ENCODE peak calls at places on chromosomes 16 and 17, in five cellular contexts. J, Y, I, N and K are unnamed samples.

GRCh38 chr17:45409659-45410076 is 23.0 kb downstream of the ARHGAP27 start:
- DNase-seq in J (no peak), Y (no peak), I (no peak), N (no peak), K (no peak)

GRCh38 chr16:56111100-56111499 is 80.2 kb upstream of the GNAO1 start:
- DNase-seq in J (no peak), Y (no peak), I (no peak), N (no peak), K (no peak)

GRCh38 chr16:80404847-80405246 is 135.9 kb upstream of the DYNLRB2 start:
- DNase-seq in J (no peak), Y (no peak), I (no peak), N (no peak), K (no peak)

GRCh38 chr17:42275527-42276358 is 448 bp downstream of the STAT5B start:
- DNase-seq in J (no peak), Y (peak; percentile 19), I (no peak), N (no peak), K (no peak)

GRCh38 chr17:43634681-43635125 is 27.0 kb downstream of the MEOX1 start:
- DNase-seq in J (no peak), Y (no peak), I (no peak), N (no peak), K (no peak)

GRCh38 chr17:47816947-47817346 is 4.6 kb downstream of the OSBPL7 start:
- DNase-seq in J (no peak), Y (no peak), I (no peak), N (no peak), K (no peak)

GRCh38 chr17:10754109-10754508 is 24.3 kb upstream of the TMEM220 start:
- DNase-seq in J (peak; percentile 38), Y (peak; percentile 63), I (peak; percentile 54), N (peak; percentile 52), K (peak; percentile 69)

GRCh38 chr17:65078441-65079160 is 22.1 kb upstream of the GNA13 start:
- DNase-seq in J (no peak), Y (no peak), I (no peak), N (peak; percentile 71), K (no peak)

GRCh38 chr17:68403122-68403521 is 54.2 kb downstream of the WIPI1 start:
- DNase-seq in J (no peak), Y (no peak), I (no peak), N (no peak), K (no peak)
- TF ChIP-seq CTCF in J (no peak), Y (no peak), I (no peak), N (no peak), K (no peak)

GRCh38 chr16:64182985-64183384 is 938.9 kb downstream of the CDH11 start:
- DNase-seq in J (no peak), Y (no peak), I (no peak), N (no peak), K (no peak)
- H3K4me3 ChIP-seq in J (no peak overlapping the region), Y (no peak overlapping the region), I (no peak overlapping the region), N (no peak overlapping the region), K (no peak overlapping the region)

DNA sequence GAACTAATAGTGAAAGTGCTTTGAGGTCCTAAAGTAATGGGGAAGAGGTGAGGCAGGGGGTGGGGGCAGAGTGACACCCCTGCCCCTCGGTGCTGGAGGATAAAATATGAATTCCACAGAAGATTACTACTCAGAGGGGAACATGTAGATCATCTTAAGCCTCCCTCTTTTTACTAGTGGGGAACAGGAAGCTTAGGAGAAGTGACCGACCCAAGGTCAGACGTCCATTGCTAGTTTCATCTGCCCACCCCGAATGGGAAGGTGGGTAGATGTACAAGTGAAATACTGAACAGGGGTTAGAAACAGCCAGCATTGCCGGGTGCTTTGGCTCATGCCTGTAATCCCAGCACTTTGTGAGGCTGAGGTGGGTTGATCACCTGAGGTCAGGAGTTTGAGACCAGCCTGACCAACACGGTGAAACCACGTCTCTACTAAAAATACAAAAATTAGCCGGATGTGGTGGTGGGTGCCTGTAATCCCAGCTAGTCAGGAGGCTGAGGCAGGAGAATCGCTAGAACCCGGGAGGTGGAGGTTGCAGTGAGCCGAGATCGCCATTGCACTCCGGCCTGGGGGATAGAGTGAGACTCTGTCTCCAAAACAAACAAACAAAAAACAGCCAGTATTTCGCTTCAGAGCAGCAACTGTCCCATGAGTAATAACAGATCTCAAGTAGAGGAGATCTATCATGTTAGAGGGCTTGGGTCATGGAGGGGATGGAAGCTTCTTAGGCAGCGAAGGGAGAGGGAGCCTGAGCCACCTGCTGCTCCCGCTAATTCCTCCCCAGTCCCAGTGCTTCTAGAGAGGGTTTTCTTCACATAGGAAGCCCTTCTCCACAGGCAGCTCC is 1.2 kb upstream of the NR1D1 start:
- DNase-seq in J (no peak), Y (no peak), I (no peak), N (no peak), K (no peak)
- H3K4me1 ChIP-seq in J (peaks cover 46% of the 10 kb centered on the region), Y (peaks cover 71% of the 10 kb centered on the region), I (peaks cover 48% of the 10 kb centered on the region), N (peaks cover 46% of the 10 kb centered on the region), K (peaks cover 83% of the 10 kb centered on the region)

DNA sequence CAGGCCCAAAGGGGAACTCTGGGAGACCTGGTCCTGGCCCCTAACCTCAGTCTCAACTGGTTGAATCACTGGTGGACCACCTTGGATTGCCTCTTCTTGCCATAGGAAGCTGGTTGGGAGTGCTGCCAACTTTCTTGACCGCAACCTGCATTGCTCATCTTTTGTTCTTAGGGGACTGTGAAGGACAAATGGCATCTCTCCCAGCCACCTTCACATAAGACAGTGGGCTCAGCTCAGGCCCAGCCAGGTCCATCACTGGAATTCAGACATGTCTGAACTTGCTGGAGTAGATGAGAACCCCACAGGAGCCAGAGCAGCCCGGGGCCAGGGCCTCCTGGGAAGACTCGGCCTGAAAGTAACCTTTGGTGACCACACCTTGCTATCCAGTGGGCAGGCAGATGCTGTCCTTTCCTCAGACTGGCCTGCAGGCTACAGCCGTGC is 18.8 kb downstream of the ADORA2B start:
- DNase-seq in J (no peak), Y (no peak), I (no peak), N (peak; percentile 98), K (no peak)
- TF ChIP-seq CTCF in J (no peak), Y (no peak), I (no peak), N (no peak), K (no peak)

GRCh38 chr17:82424001-82424862 is 5.8 kb upstream of the OGFOD3 start:
- DNase-seq in J (peak; percentile 35), Y (peak; percentile 55), I (no peak), N (peak; percentile 63), K (no peak)
- H3K4me3 ChIP-seq in J (no peak overlapping the region), Y (no peak overlapping the region), I (no peak overlapping the region), N (no peak overlapping the region), K (no peak overlapping the region)

DNA sequence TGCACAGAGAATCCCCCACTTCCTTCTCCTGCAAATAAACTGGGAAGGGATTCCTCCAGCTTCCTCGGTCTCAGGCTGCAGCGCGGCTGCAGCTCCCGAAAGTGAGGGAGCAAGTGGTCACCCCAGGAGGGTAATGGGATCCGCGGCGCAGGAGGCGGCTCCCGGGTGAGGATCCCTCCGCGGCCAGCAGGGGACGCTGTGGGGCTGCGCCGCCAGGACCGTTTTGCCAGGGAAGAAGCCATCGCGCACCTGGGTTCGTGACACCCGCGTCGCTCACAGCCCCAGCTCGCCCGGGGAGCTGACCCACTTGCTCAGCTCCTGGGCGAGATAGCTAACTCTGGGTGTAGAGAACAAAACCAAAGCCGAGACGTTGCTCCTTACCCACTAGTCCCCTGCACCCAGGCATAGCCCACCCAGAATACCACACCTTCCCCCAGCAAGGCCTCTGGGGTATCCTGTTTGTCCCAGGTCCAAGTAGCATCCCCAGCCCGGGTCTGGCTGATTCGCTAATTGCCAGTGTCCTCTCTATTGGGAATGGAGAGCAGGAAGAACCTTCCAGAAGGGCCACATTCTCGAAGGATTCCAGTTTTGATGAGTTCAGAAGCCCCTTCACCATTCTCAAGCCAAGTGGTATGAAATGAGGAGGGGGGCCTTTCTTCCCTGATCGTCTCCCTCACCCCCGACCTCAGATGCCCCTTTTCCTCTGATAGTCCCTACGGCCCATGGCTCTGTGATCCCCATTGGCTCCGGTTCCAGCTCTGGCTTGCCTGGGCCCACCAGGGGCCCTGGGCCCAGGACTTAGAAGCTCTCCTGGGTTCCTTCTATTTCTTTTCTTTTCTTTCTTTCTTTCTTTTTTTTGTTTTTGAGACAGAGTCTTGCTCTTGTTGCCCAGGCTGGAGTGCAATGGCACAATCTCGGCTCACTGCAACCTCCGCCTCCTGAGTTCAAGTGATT is 14.1 kb downstream of the CYGB start:
- DNase-seq in J (peak; percentile 85), Y (peak; percentile 83), I (peak; percentile 78), N (peak; percentile 88), K (peak; percentile 85)
- H3K4me1 ChIP-seq in J (peaks cover 4% of the 10 kb centered on the region), Y (peaks cover 7% of the 10 kb centered on the region), I (peaks cover 27% of the 10 kb centered on the region), N (peaks cover 30% of the 10 kb centered on the region), K (peaks cover 15% of the 10 kb centered on the region)

GRCh38 chr16:20774703-20775362 is 11.0 kb downstream of the ACSM3 start:
- DNase-seq in J (peak; percentile 75), Y (peak; percentile 68), I (peak; percentile 67), N (peak; percentile 83), K (peak; percentile 80)
- TF ChIP-seq CTCF in J (peak; percentile 64), Y (peak; percentile 51), I (peak; percentile 66), N (peak; percentile 80), K (peak; percentile 53)

GRCh38 chr17:32426894-32427293 is 17.4 kb upstream of the PSMD11 start:
- DNase-seq in J (no peak), Y (no peak), I (no peak), N (no peak), K (no peak)

DNA sequence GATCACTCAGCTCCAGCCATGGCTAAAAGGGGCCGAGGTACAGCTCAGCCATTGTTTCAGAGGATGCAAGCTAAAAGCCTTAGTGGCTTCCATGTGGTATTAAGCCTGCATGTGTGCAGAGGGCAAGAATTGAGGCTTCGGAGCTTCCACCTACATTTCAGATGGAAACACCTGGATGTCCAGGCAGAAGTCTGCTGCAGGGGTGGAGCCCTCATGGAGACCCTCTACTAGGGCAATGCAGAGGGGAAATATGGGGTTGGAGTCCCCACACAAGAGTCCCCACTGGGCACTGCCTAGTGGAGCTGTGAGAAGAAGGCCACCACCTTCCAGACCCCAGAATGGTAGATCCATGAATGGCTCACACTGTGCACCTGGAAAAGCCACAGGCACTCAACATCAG is 14.7 kb upstream of the PSMD11 start:
- DNase-seq in J (peak; percentile 15), Y (no peak), I (no peak), N (no peak), K (no peak)
- H3K4me3 ChIP-seq in J (no peak overlapping the region), Y (no peak overlapping the region), I (no peak overlapping the region), N (no peak overlapping the region), K (no peak overlapping the region)

DNA sequence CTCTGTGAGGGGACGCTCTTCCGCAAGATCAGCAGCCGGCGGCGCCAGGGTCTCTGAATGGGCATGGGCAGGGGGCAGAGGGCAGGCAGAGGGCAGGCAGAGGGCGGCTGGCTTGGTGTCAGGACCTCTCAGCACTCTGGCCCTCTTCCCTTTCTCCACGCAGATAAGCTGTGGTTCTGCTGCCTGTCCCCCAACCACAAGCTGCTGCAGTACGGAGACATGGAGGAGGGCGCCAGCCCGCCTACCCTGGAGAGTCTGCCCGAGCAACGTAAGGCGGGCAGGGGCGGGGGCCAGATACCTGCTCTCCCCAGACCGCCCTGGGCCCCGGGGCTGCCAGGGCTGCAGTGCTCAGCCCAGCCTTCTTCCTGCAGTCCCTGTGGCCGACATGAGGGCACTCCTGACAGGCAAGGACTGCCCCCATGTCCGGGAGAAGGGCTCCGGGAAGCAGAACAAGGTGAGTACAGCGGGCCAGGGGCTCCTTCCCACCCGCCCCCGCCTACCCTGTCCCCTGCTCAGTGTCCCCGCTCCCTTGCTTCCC is 4.1 kb downstream of the ELMO3 start:
- DNase-seq in J (no peak), Y (no peak), I (no peak), N (no peak), K (no peak)
- H3K4me1 ChIP-seq in J (peaks cover 29% of the 10 kb centered on the region), Y (no peaks in the 10 kb centered on the region), I (peaks cover 13% of the 10 kb centered on the region), N (peaks cover 21% of the 10 kb centered on the region), K (peaks cover 16% of the 10 kb centered on the region)

DNA sequence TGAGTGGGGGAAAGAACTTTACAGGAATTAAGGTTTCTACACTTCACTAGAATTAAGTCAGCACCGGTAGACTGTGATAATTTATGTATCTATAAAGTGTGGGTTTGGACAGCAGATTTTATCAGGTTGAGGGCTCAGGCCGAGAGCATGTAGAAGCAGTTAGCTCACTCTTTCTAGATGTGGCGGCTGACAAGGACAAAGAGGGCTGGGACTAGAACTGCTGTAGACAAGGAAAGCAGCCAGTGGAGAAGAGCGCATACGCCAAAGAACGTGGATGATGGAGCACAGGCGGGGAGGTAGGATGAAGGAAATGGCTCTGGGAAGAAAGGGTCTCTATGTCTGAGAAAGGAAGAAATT is 504 bp upstream of the GOSR1 start:
- DNase-seq in J (peak; percentile 10), Y (no peak), I (peak; percentile 19), N (no peak), K (no peak)
- TF ChIP-seq CTCF in J (no peak), Y (no peak), I (no peak), N (no peak), K (no peak)